ENCODE peak calls at places on chromosomes 11 and 22, in seven cellular contexts. R is mucosa of descending colon; E is lower leg skin; Q is activated CD8-positive, alpha-beta T cell treated with anti-CD3 and anti-CD28 coated beads for 36 hours; N is endothelial cell; X is breast epithelium; B is natural killer cell. S is an unnamed sample.

GRCh38 chr11:110000858-110001257 is 92.3 kb upstream of the ZC3H12C start:
- DNase-seq in R (no peak), E (no peak), Q (no peak), N (no peak), X (no peak), B (no peak), S (no peak)

GRCh38 chr11:69905611-69906452 is 86.6 kb upstream of the FGF3 start:
- DNase-seq in R (peak; percentile 77), E (no peak), Q (no peak), N (no peak), X (no peak), B (no peak), S (no peak)

GRCh38 chr22:20316217-20316843 is 3.5 kb downstream of the DGCR6L start:
- DNase-seq in R (no peak), E (peak; percentile 70), Q (no peak), N (peak; percentile 3), X (no peak), B (no peak), S (no peak)

GRCh38 chr22:20567993-20568417 is 60.6 kb downstream of the MED15 start:
- DNase-seq in R (peak; percentile 49), E (no peak), Q (no peak), N (no peak), X (no peak), B (no peak), S (no peak)

GRCh38 chr22:49812838-49813237 is 14.8 kb downstream of the BRD1 start:
- DNase-seq in R (no peak), E (no peak), Q (no peak), N (no peak), X (no peak), B (no peak), S (no peak)

GRCh38 chr11:94125408-94126120 is 3.1 kb upstream of the PANX1 start:
- DNase-seq in R (no peak), E (no peak), Q (peak; percentile 51), N (no peak), X (no peak), B (no peak), S (no peak)

GRCh38 chr11:27309064-27309463 is 54.0 kb downstream of the CCDC34 start:
- DNase-seq in R (no peak), E (no peak), Q (no peak), N (no peak), X (no peak), B (no peak), S (no peak)

GRCh38 chr11:47400813-47401279 is 7.5 kb upstream of the SLC39A13 start:
- DNase-seq in R (no peak), E (no peak), Q (no peak), N (no peak), X (no peak), B (no peak), S (no peak)

GRCh38 chr11:1549355-1550330 is 22.4 kb downstream of the DUSP8 start:
- DNase-seq in R (no peak), E (no peak), Q (no peak), N (no peak), X (no peak), B (no peak), S (peak; percentile 23)

GRCh38 chr11:9203715-9204311 is 61.3 kb downstream of the DENND5A start:
- DNase-seq in R (no peak), E (no peak), Q (peak; percentile 13), N (no peak), X (no peak), B (no peak), S (no peak)
- TF ChIP-seq CTCF in R (no peak), E (no peak), Q (peak; percentile 12), N (no peak), X (no peak), B (no peak), S (no peak)

GRCh38 chr22:17095538-17095937 is 10.7 kb downstream of the IL17RA start:
- DNase-seq in R (no peak), E (peak; percentile 18), Q (no peak), N (peak; percentile 49), X (no peak), B (no peak), S (peak; percentile 47)
- TF ChIP-seq CTCF in R (no peak), E (no peak), Q (no peak), N (peak; percentile 61), X (no peak), B (no peak), S (peak; percentile 46)

GRCh38 chr11:114159802-114160588 is 100.5 kb downstream of the ZBTB16 start:
- DNase-seq in R (peak; percentile 99), E (peak; percentile 100), Q (peak; percentile 97), N (peak; percentile 78), X (peak; percentile 99), B (peak; percentile 98), S (peak; percentile 70)
- TF ChIP-seq CTCF in R (no peak), E (no peak), Q (no peak), N (no peak), X (no peak), B (no peak), S (no peak)

GRCh38 chr11:20608938-20609337 is 9.5 kb downstream of the SLC6A5 start:
- DNase-seq in R (no peak), E (peak; percentile 20), Q (no peak), N (no peak), X (no peak), B (no peak), S (no peak)

GRCh38 chr11:20610825-20611224 is 11.4 kb downstream of the SLC6A5 start:
- DNase-seq in R (no peak), E (peak; percentile 10), Q (no peak), N (no peak), X (no peak), B (no peak), S (no peak)

GRCh38 chr11:20611445-20611844 is 12.0 kb downstream of the SLC6A5 start:
- DNase-seq in R (no peak), E (no peak), Q (no peak), N (no peak), X (no peak), B (no peak), S (no peak)

GRCh38 chr11:20611892-20612291 is 12.5 kb downstream of the SLC6A5 start:
- DNase-seq in R (no peak), E (no peak), Q (no peak), N (no peak), X (no peak), B (no peak), S (no peak)

GRCh38 chr11:20609727-20610707 is 10.6 kb downstream of the SLC6A5 start:
- DNase-seq in R (peak; percentile 64), E (peak; percentile 92), Q (peak; percentile 75), N (peak; percentile 95), X (peak; percentile 74), B (peak; percentile 21), S (peak; percentile 97)
- TF ChIP-seq CTCF in R (peak; percentile 89), E (no peak), Q (peak; percentile 90), N (peak; percentile 91), X (peak; percentile 55), B (peak; percentile 60), S (peak; percentile 99)

DNA sequence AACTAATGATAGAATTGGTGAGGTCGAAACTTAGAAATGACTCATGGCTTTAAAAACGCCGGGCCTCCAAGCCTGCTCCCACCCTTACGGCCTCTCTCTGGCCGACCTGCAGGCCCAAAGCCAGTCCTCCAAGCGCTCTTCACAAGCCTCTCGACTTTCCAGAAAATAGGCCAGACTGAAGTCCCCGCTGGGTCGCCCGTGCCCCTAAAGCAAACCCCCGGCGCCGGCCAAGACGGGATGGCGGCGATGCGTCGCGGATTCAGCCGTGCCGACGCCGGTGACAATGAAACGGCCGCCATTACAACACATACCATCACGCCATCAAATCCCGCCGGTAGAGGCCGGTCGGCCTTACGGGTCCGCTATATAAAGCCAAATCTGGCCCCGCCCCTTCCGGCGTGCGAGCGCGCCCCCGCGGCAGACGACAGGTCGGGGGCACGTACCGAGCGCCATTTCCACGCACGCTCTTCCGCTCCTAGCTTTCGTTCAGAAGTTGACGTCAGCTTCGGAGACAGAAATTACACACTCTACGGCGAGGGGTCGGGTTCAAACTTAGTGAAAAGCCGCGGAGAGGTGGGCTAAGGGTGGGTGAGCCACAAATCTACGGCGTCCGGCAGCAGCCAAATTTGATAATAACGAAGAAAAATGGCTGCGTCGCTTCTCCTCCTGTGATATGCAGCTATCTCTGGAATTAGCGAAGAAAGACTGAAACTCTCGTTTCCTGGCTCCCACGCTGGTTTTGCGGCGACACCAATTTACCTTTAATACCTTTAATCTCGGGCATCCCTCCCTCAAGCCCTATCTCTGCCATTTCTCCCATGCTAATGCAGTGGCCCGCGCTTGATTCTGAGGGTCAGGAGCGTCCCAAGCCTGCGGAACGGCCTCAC is at the start of gene RPL3:
- DNase-seq in R (peak; percentile 97), E (peak; percentile 99), Q (peak; percentile 96), N (peak; percentile 95), X (peak; percentile 96), B (peak; percentile 98), S (peak; percentile 95)
- TF ChIP-seq CTCF in R (no peak), E (no peak), Q (no peak), N (no peak), X (peak; percentile 28), B (no peak), S (peak; percentile 16)

GRCh38 chr11:130638048-130638447 is 189.6 kb downstream of the ADAMTS15 start:
- DNase-seq in R (no peak), E (no peak), Q (no peak), N (no peak), X (no peak), B (no peak), S (no peak)

GRCh38 chr11:130638624-130639023 is 190.2 kb downstream of the ADAMTS15 start:
- DNase-seq in R (no peak), E (no peak), Q (no peak), N (no peak), X (no peak), B (no peak), S (no peak)

GRCh38 chr11:130635937-130636336 is 187.5 kb downstream of the ADAMTS15 start:
- DNase-seq in R (no peak), E (no peak), Q (no peak), N (no peak), X (no peak), B (no peak), S (no peak)

GRCh38 chr11:130636672-130637463 is 188.4 kb downstream of the ADAMTS15 start:
- DNase-seq in R (no peak), E (no peak), Q (no peak), N (no peak), X (no peak), B (no peak), S (no peak)

DNA sequence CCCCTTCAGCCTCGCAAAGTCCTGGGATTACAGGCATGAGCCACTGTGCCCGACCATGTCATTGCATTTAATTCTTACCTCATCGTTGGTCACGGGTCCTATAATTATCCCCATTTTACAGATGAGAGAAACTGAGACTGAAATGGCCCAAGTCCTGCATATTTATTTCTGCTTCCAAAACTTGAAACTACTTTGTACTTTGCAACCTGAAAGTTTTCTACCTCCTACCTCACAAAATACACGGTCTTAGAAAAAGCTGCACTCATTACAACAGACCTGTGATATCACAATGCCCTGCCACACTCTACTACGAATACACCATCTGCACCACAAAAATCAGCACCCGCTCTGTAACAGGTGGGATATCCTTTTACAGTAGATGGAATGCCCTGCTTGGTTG is 189.1 kb downstream of the ADAMTS15 start:
- DNase-seq in R (no peak), E (no peak), Q (no peak), N (no peak), X (no peak), B (no peak), S (no peak)
- TF ChIP-seq CTCF in R (no peak), E (no peak), Q (no peak), N (no peak), X (no peak), B (no peak), S (no peak)